ENCODE peak calls at places on chromosome 7, in seven cellular contexts. One of them, this sample, is unnamed. For H3K9me2, the result is how much of the 10 kb centered on the place peaks cover.

GRCh38 chr7:115548756-115549155 is 481.8 kb downstream of the TFEC start:
- DNase-seq in GM23338: no peak
- DNase-seq in SK-N-SH: no peak
- DNase-seq in hepatocyte: no peak
- DNase-seq in MM.1S: no peak
- DNase-seq in HCT116: no peak
- DNase-seq in GM23248: no peak
- DNase-seq in this sample: no peak

GRCh38 chr7:17623546-17624185 is 316.6 kb downstream of the SNX13 start:
- DNase-seq in GM23338: peak
- DNase-seq in SK-N-SH: no peak
- DNase-seq in hepatocyte: no peak
- DNase-seq in MM.1S: no peak
- DNase-seq in HCT116: no peak
- DNase-seq in GM23248: peak
- DNase-seq in this sample: no peak

GRCh38 chr7:69598487-69599148 is 343 bp downstream of the AUTS2 start:
- DNase-seq in GM23338: peak
- DNase-seq in SK-N-SH: no peak
- DNase-seq in hepatocyte: no peak
- DNase-seq in MM.1S: no peak
- DNase-seq in HCT116: no peak
- DNase-seq in GM23248: no peak
- DNase-seq in this sample: peak

GRCh38 chr7:75961194-75961593 is 33.2 kb downstream of the TMEM120A start:
- DNase-seq in GM23338: peak
- DNase-seq in SK-N-SH: peak
- DNase-seq in hepatocyte: no peak
- DNase-seq in MM.1S: no peak
- DNase-seq in HCT116: no peak
- DNase-seq in GM23248: no peak
- DNase-seq in this sample: peak

GRCh38 chr7:74027683-74028320 is at the start of gene ELN:
- DNase-seq in GM23338: peak
- DNase-seq in SK-N-SH: peak
- DNase-seq in hepatocyte: peak
- DNase-seq in MM.1S: no peak
- DNase-seq in HCT116: no peak
- DNase-seq in GM23248: peak
- DNase-seq in this sample: no peak

GRCh38 chr7:41113663-41114062 is 589.2 kb downstream of the INHBA start:
- DNase-seq in GM23338: no peak
- DNase-seq in SK-N-SH: no peak
- DNase-seq in hepatocyte: no peak
- DNase-seq in MM.1S: no peak
- DNase-seq in HCT116: no peak
- DNase-seq in GM23248: no peak
- DNase-seq in this sample: no peak

GRCh38 chr7:69256634-69257081 is 341.6 kb upstream of the AUTS2 start:
- DNase-seq in GM23338: no peak
- DNase-seq in SK-N-SH: no peak
- DNase-seq in hepatocyte: no peak
- DNase-seq in MM.1S: no peak
- DNase-seq in HCT116: no peak
- DNase-seq in GM23248: peak
- DNase-seq in this sample: no peak

GRCh38 chr7:138565451-138566114 is 105.5 kb downstream of the TRIM24 start:
- DNase-seq in GM23338: peak
- DNase-seq in SK-N-SH: no peak
- DNase-seq in hepatocyte: peak
- DNase-seq in MM.1S: no peak
- DNase-seq in HCT116: peak
- DNase-seq in GM23248: peak
- DNase-seq in this sample: peak

GRCh38 chr7:87517136-87517805 is 41.8 kb upstream of the ABCB4 start:
- DNase-seq in GM23338: no peak
- DNase-seq in SK-N-SH: no peak
- DNase-seq in hepatocyte: no peak
- DNase-seq in MM.1S: no peak
- DNase-seq in HCT116: no peak
- DNase-seq in GM23248: peak
- DNase-seq in this sample: no peak

GRCh38 chr7:102892631-102893278 is 20.0 kb upstream of the LRRC17 start:
- DNase-seq in GM23338: no peak
- DNase-seq in SK-N-SH: no peak
- DNase-seq in hepatocyte: no peak
- DNase-seq in MM.1S: no peak
- DNase-seq in HCT116: no peak
- DNase-seq in GM23248: peak
- DNase-seq in this sample: no peak

GRCh38 chr7:70189776-70190175 is 591.5 kb downstream of the AUTS2 start:
- DNase-seq in GM23338: no peak
- DNase-seq in SK-N-SH: no peak
- DNase-seq in hepatocyte: no peak
- DNase-seq in MM.1S: no peak
- DNase-seq in HCT116: no peak
- DNase-seq in GM23248: no peak
- DNase-seq in this sample: no peak

GRCh38 chr7:2804227-2804763 is 39.8 kb downstream of the GNA12 start:
- DNase-seq in GM23338: no peak
- DNase-seq in SK-N-SH: no peak
- DNase-seq in hepatocyte: peak
- DNase-seq in MM.1S: no peak
- DNase-seq in HCT116: no peak
- DNase-seq in GM23248: no peak
- DNase-seq in this sample: no peak

GRCh38 chr7:32677593-32677992 is 182.3 kb downstream of the AVL9 start:
- DNase-seq in GM23338: no peak
- DNase-seq in SK-N-SH: no peak
- DNase-seq in hepatocyte: no peak
- DNase-seq in MM.1S: no peak
- DNase-seq in HCT116: no peak
- DNase-seq in GM23248: no peak
- DNase-seq in this sample: no peak

GRCh38 chr7:91557789-91558396 is 293.7 kb downstream of the FZD1 start:
- DNase-seq in GM23338: no peak
- DNase-seq in SK-N-SH: no peak
- DNase-seq in hepatocyte: no peak
- DNase-seq in MM.1S: no peak
- DNase-seq in HCT116: peak
- DNase-seq in GM23248: peak
- DNase-seq in this sample: no peak

GRCh38 chr7:105198223-105198622 is 184.2 kb downstream of the KMT2E start:
- DNase-seq in GM23338: no peak
- DNase-seq in SK-N-SH: no peak
- DNase-seq in hepatocyte: peak
- DNase-seq in MM.1S: no peak
- DNase-seq in HCT116: no peak
- DNase-seq in GM23248: peak
- DNase-seq in this sample: no peak

GRCh38 chr7:123209786-123210185 is 10.0 kb upstream of the SLC13A1 start:
- DNase-seq in GM23338: no peak
- DNase-seq in SK-N-SH: no peak
- DNase-seq in hepatocyte: peak
- DNase-seq in MM.1S: no peak
- DNase-seq in HCT116: no peak
- DNase-seq in GM23248: no peak
- DNase-seq in this sample: no peak

GRCh38 chr7:90579181-90579688 is 16.9 kb upstream of the CDK14 start:
- DNase-seq in GM23338: no peak
- DNase-seq in SK-N-SH: no peak
- DNase-seq in hepatocyte: peak
- DNase-seq in MM.1S: no peak
- DNase-seq in HCT116: no peak
- DNase-seq in GM23248: peak
- DNase-seq in this sample: no peak

DNA sequence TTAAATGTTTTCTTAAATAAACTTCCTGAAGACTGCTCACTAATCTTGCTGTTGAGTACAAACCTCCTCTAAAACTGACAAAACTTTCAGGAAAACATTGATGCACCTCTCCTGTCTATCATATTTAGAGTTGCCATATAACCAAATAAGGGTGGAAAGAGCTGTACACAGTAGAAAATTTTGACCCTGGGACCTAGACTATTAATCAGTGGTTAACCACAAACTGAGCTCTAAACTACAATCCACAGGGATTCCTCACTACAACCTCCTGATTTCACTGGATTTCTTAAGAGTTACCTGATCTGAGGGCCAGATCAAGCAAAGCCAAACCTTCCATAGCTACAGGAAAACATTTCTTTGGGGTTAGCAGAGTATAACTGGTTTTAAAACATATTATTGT is 39.9 kb upstream of the WNT16 start:
- DNase-seq in GM23338: no peak
- DNase-seq in SK-N-SH: no peak
- DNase-seq in hepatocyte: no peak
- DNase-seq in MM.1S: no peak
- DNase-seq in HCT116: peak
- DNase-seq in GM23248: peak
- DNase-seq in this sample: no peak
- TF ChIP-seq EZH2phosphoT487 in GM23338: no peak
- TF ChIP-seq EZH2phosphoT487 in SK-N-SH: no peak
- TF ChIP-seq EZH2phosphoT487 in hepatocyte: no peak
- TF ChIP-seq EZH2phosphoT487 in MM.1S: no peak
- TF ChIP-seq EZH2phosphoT487 in HCT116: no peak
- TF ChIP-seq EZH2phosphoT487 in GM23248: no peak
- TF ChIP-seq EZH2phosphoT487 in this sample: no peak

GRCh38 chr7:121603886-121604285 is 207.8 kb upstream of the FAM3C start:
- DNase-seq in GM23338: no peak
- DNase-seq in SK-N-SH: no peak
- DNase-seq in hepatocyte: no peak
- DNase-seq in MM.1S: no peak
- DNase-seq in HCT116: no peak
- DNase-seq in GM23248: no peak
- DNase-seq in this sample: no peak

GRCh38 chr7:121604627-121605296 is 208.7 kb upstream of the FAM3C start:
- DNase-seq in GM23338: no peak
- DNase-seq in SK-N-SH: no peak
- DNase-seq in hepatocyte: no peak
- DNase-seq in MM.1S: no peak
- DNase-seq in HCT116: no peak
- DNase-seq in GM23248: peak
- DNase-seq in this sample: no peak

GRCh38 chr7:121609208-121609607 is 213.1 kb upstream of the FAM3C start:
- DNase-seq in GM23338: no peak
- DNase-seq in SK-N-SH: no peak
- DNase-seq in hepatocyte: no peak
- DNase-seq in MM.1S: no peak
- DNase-seq in HCT116: no peak
- DNase-seq in GM23248: no peak
- DNase-seq in this sample: no peak

GRCh38 chr7:121608785-121609184 is 212.7 kb upstream of the FAM3C start:
- DNase-seq in GM23338: no peak
- DNase-seq in SK-N-SH: peak
- DNase-seq in hepatocyte: no peak
- DNase-seq in MM.1S: no peak
- DNase-seq in HCT116: no peak
- DNase-seq in GM23248: no peak
- DNase-seq in this sample: no peak

GRCh38 chr7:121605297-121605640 is 209.2 kb upstream of the FAM3C start:
- DNase-seq in GM23338: no peak
- DNase-seq in SK-N-SH: no peak
- DNase-seq in hepatocyte: peak
- DNase-seq in MM.1S: peak
- DNase-seq in HCT116: no peak
- DNase-seq in GM23248: peak
- DNase-seq in this sample: no peak
- H3K4me2 ChIP-seq in GM23338: no peak
- H3K4me2 ChIP-seq in SK-N-SH: no peak
- H3K4me2 ChIP-seq in hepatocyte: no peak
- H3K4me2 ChIP-seq in MM.1S: no peak
- H3K4me2 ChIP-seq in HCT116: no peak
- H3K4me2 ChIP-seq in GM23248: no peak
- H3K4me2 ChIP-seq in this sample: no peak

DNA sequence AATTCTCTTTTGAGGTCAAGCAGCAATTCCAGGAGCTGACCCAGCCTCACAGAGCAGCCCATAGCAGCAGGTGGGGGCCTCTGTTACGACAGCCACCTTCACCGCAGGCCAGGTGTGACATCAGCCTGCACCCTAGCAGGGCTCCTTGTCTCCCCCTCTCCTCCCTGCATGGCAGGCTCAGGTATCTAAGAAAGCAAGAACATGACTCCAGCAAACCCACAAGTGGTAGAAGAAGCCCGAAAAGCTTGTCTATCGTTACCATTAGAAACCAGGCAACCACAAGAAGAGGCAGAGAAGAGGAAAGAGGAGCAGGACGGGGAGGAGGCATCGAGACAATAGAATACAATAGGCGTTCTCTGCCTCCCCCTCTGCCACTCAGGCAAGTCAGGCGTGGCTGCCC is 104.0 kb upstream of the PRR15 start:
- DNase-seq in GM23338: no peak
- DNase-seq in SK-N-SH: no peak
- DNase-seq in hepatocyte: no peak
- DNase-seq in MM.1S: no peak
- DNase-seq in HCT116: no peak
- DNase-seq in GM23248: no peak
- DNase-seq in this sample: no peak
- H3K9me2 ChIP-seq in GM23338: under half
- H3K9me2 ChIP-seq in SK-N-SH: under half
- H3K9me2 ChIP-seq in hepatocyte: under half
- H3K9me2 ChIP-seq in MM.1S: under half
- H3K9me2 ChIP-seq in HCT116: under half
- H3K9me2 ChIP-seq in GM23248: under half
- H3K9me2 ChIP-seq in this sample: under half

DNA sequence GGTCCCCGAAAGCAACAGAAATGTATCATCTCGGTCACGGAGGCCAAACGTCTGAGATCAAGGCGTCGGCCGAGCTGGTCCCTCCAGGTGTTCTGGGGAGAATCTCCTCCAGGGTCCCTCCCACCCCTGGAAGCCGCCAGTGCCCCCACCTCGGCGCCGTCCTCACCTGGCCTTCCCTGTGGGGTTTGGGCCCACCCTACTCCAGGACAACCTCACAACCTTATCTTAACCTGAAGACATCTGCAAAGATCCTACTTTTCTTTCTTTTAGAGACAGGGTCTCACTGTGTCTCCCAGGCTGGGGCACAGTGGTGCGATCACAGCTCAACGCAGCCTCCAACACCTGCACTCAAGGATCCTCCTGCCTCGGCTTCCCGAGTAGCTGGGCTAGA is 33.4 kb downstream of the ADAP1 start:
- DNase-seq in GM23338: no peak
- DNase-seq in SK-N-SH: no peak
- DNase-seq in hepatocyte: no peak
- DNase-seq in MM.1S: no peak
- DNase-seq in HCT116: no peak
- DNase-seq in GM23248: no peak
- DNase-seq in this sample: no peak
- TF ChIP-seq EZH2phosphoT487 in GM23338: no peak
- TF ChIP-seq EZH2phosphoT487 in SK-N-SH: no peak
- TF ChIP-seq EZH2phosphoT487 in hepatocyte: no peak
- TF ChIP-seq EZH2phosphoT487 in MM.1S: no peak
- TF ChIP-seq EZH2phosphoT487 in HCT116: no peak
- TF ChIP-seq EZH2phosphoT487 in GM23248: no peak
- TF ChIP-seq EZH2phosphoT487 in this sample: no peak

This sample was measured in OCI-LY7.